ENCODE peak calls at places on chromosomes 13 and 19, in four cellular contexts. One of them, this sample, is unnamed.

GRCh38 chr19:50554212-50554611 is 14.0 kb downstream of the LRRC4B start:
- DNase-seq in activated CD4-positive, CD25-positive, alpha-beta regulatory T cell: no peak
- DNase-seq in AML-193: no peak
- DNase-seq in occipital lobe: no peak
- DNase-seq in this sample: no peak

GRCh38 chr19:45568732-45569131 is 15.9 kb downstream of the OPA3 start:
- DNase-seq in activated CD4-positive, CD25-positive, alpha-beta regulatory T cell: no peak
- DNase-seq in AML-193: no peak
- DNase-seq in occipital lobe: no peak
- DNase-seq in this sample: no peak

GRCh38 chr19:34310494-34310981 is 54.5 kb upstream of the GPI start:
- DNase-seq in activated CD4-positive, CD25-positive, alpha-beta regulatory T cell: no peak
- DNase-seq in occipital lobe: no peak
- DNase-seq in AML-193: no peak
- DNase-seq in this sample: peak

GRCh38 chr13:32537580-32538233 is 888 bp downstream of the N4BP2L2 start:
- DNase-seq in occipital lobe: no peak
- DNase-seq in activated CD4-positive, CD25-positive, alpha-beta regulatory T cell: peak
- DNase-seq in AML-193: no peak
- DNase-seq in this sample: peak

GRCh38 chr13:101111894-101112293 is 304.4 kb downstream of the NALCN start:
- DNase-seq in occipital lobe: no peak
- DNase-seq in AML-193: no peak
- DNase-seq in activated CD4-positive, CD25-positive, alpha-beta regulatory T cell: no peak
- DNase-seq in this sample: no peak

GRCh38 chr19:6476896-6477431 is 4.6 kb downstream of the DENND1C start:
- DNase-seq in occipital lobe: no peak
- DNase-seq in AML-193: no peak
- DNase-seq in activated CD4-positive, CD25-positive, alpha-beta regulatory T cell: no peak
- DNase-seq in this sample: no peak

GRCh38 chr13:111283457-111283856 is 37.0 kb upstream of the TEX29 start:
- DNase-seq in activated CD4-positive, CD25-positive, alpha-beta regulatory T cell: no peak
- DNase-seq in occipital lobe: no peak
- DNase-seq in AML-193: no peak
- DNase-seq in this sample: no peak

GRCh38 chr19:55336101-55336500 is 3.6 kb upstream of the KMT5C start:
- DNase-seq in AML-193: no peak
- DNase-seq in activated CD4-positive, CD25-positive, alpha-beta regulatory T cell: no peak
- DNase-seq in occipital lobe: no peak
- DNase-seq in this sample: no peak

GRCh38 chr13:45341034-45341798 is at the start of gene TPT1:
- DNase-seq in AML-193: peak
- DNase-seq in occipital lobe: peak
- DNase-seq in activated CD4-positive, CD25-positive, alpha-beta regulatory T cell: peak
- DNase-seq in this sample: peak

GRCh38 chr13:95355491-95355890 is 54.2 kb upstream of the ABCC4 start:
- DNase-seq in activated CD4-positive, CD25-positive, alpha-beta regulatory T cell: no peak
- DNase-seq in occipital lobe: no peak
- DNase-seq in AML-193: no peak
- DNase-seq in this sample: no peak

GRCh38 chr13:59664586-59664985 is 499.1 kb downstream of the DIAPH3 start:
- DNase-seq in occipital lobe: no peak
- DNase-seq in activated CD4-positive, CD25-positive, alpha-beta regulatory T cell: no peak
- DNase-seq in AML-193: no peak
- DNase-seq in this sample: no peak

GRCh38 chr13:60326273-60326672 is 70.7 kb upstream of the TDRD3 start:
- DNase-seq in AML-193: no peak
- DNase-seq in activated CD4-positive, CD25-positive, alpha-beta regulatory T cell: no peak
- DNase-seq in occipital lobe: no peak
- DNase-seq in this sample: no peak

This sample was measured in Ammon's horn.